ENCODE peak calls at places on chromosome 12, in seven cellular contexts. T, C, R, H, K, O and E are unnamed samples.

GRCh38 chr12:13376627-13377373 is 180.3 kb downstream of the EMP1 start:
- DNase-seq in O (no peak), T (no peak), H (no peak), C (no peak), K (no peak), R (no peak), E (no peak)

GRCh38 chr12:10052111-10052913 is 21.8 kb downstream of the CLEC9A start:
- DNase-seq in C (no peak), T (no peak), K (no peak), O (no peak), R (no peak), H (no peak), E (no peak)

GRCh38 chr12:50734409-50735263 is 29.3 kb upstream of the ATF1 start:
- DNase-seq in H (peak; percentile 25), O (no peak), C (peak; percentile 33), K (no peak), R (peak; percentile 32), T (peak; percentile 22), E (peak; percentile 57)

GRCh38 chr12:77940011-77940423 is 109.3 kb downstream of the NAV3 start:
- DNase-seq in T (peak; percentile 88), C (peak; percentile 93), K (no peak), H (no peak), O (no peak), R (peak; percentile 91), E (no peak)

GRCh38 chr12:106280101-106280500 is 22.4 kb upstream of the TCP11L2 start:
- DNase-seq in R (no peak), K (no peak), O (no peak), C (no peak), T (no peak), H (no peak), E (no peak)

GRCh38 chr12:53869500-53869899 is 69.1 kb upstream of the HOXC13 start:
- DNase-seq in O (no peak), T (no peak), H (no peak), R (no peak), K (no peak), C (no peak), E (peak; percentile 57)

GRCh38 chr12:118436002-118436724 is 59.8 kb downstream of the SUDS3 start:
- DNase-seq in R (peak; percentile 28), O (no peak), H (peak; percentile 47), T (no peak), C (no peak), K (no peak), E (no peak)

GRCh38 chr12:4148418-4149056 is 125.0 kb upstream of the CCND2 start:
- DNase-seq in T (no peak), H (no peak), K (no peak), O (peak; percentile 16), R (no peak), C (no peak), E (no peak)

GRCh38 chr12:47534695-47535094 is 171.1 kb downstream of the RPAP3 start:
- DNase-seq in K (no peak), H (no peak), T (peak; percentile 17), C (peak; percentile 32), O (no peak), R (peak; percentile 25), E (peak; percentile 65)

GRCh38 chr12:2183556-2184541 is 131.1 kb downstream of the CACNA1C start:
- DNase-seq in O (no peak), R (peak; percentile 70), K (no peak), C (peak; percentile 75), H (no peak), T (peak; percentile 91), E (no peak)

GRCh38 chr12:119005832-119006360 is 24.6 kb downstream of the SRRM4 start:
- DNase-seq in T (no peak), O (no peak), H (no peak), C (no peak), R (no peak), K (no peak), E (no peak)

GRCh38 chr12:93851245-93851665 is 174.1 kb downstream of the CRADD start:
- DNase-seq in R (no peak), K (no peak), T (no peak), H (no peak), O (no peak), C (no peak), E (no peak)

GRCh38 chr12:131471271-131471905 is 239.5 kb upstream of the SFSWAP start:
- DNase-seq in R (no peak), K (no peak), T (no peak), H (no peak), O (no peak), C (no peak), E (no peak)

GRCh38 chr12:47184813-47185212 is 105.1 kb upstream of the AMIGO2 start:
- DNase-seq in H (no peak), T (no peak), O (no peak), K (no peak), C (no peak), R (no peak), E (peak; percentile 35)

GRCh38 chr12:118611770-118612169 is 235.4 kb downstream of the SUDS3 start:
- DNase-seq in K (no peak), O (no peak), T (no peak), H (no peak), C (no peak), R (no peak), E (no peak)

GRCh38 chr12:32151552-32151951 is 44.9 kb downstream of the BICD1 start:
- DNase-seq in C (no peak), K (no peak), T (no peak), H (no peak), R (no peak), O (no peak), E (no peak)

GRCh38 chr12:49388682-49389081 is 21.4 kb downstream of the SPATS2 start:
- DNase-seq in T (no peak), R (no peak), K (no peak), H (no peak), C (no peak), O (no peak), E (no peak)

GRCh38 chr12:123089631-123090353 is 61.1 kb downstream of the PITPNM2 start:
- DNase-seq in C (peak; percentile 99), K (no peak), R (peak; percentile 98), H (no peak), T (peak; percentile 96), O (no peak), E (no peak)

GRCh38 chr12:92668739-92669138 is 34.0 kb upstream of the PLEKHG7 start:
- DNase-seq in C (no peak), R (no peak), K (no peak), H (no peak), O (no peak), T (no peak), E (no peak)

GRCh38 chr12:91219511-91219910 is 36.9 kb upstream of the DCN start:
- DNase-seq in R (peak; percentile 49), H (no peak), K (no peak), O (no peak), T (peak; percentile 74), C (peak; percentile 58), E (no peak)

GRCh38 chr12:4506870-4507269 is 31.8 kb upstream of the RAD51AP1 start:
- DNase-seq in O (no peak), R (peak; percentile 82), K (no peak), T (peak; percentile 43), C (peak; percentile 84), H (no peak), E (no peak)

GRCh38 chr12:130115646-130116045 is 46.6 kb upstream of the FZD10 start:
- DNase-seq in K (no peak), T (no peak), R (no peak), C (no peak), H (no peak), O (no peak), E (no peak)

GRCh38 chr12:52907092-52907810 is 2.4 kb upstream of the KRT8 start:
- DNase-seq in K (no peak), R (no peak), O (no peak), C (no peak), H (no peak), T (no peak), E (peak; percentile 53)